ENCODE peak calls at places on chromosomes 2 and 18, in five cellular contexts. One of them, this sample, is unnamed.

GRCh38 chr2:121189011-121189410 is 96.0 kb downstream of the TFCP2L1 start:
- DNase-seq in NCI-H2081: no peak
- DNase-seq in G401: no peak
- DNase-seq in HEK293T: no peak
- DNase-seq in RPMI7951: no peak
- DNase-seq in this sample: no peak

GRCh38 chr2:227805578-227805977 is 8.1 kb upstream of the CCL20 start:
- DNase-seq in NCI-H2081: no peak
- DNase-seq in HEK293T: no peak
- DNase-seq in RPMI7951: peak; percentile 76
- DNase-seq in G401: no peak
- DNase-seq in this sample: peak; percentile 50

GRCh38 chr2:75047189-75047812 is 88.9 kb downstream of the POLE4 start:
- DNase-seq in HEK293T: no peak
- DNase-seq in G401: no peak
- DNase-seq in RPMI7951: peak; percentile 72
- DNase-seq in NCI-H2081: no peak
- DNase-seq in this sample: peak; percentile 75

GRCh38 chr2:55231546-55232083 is 478 bp downstream of the CLHC1 start:
- DNase-seq in HEK293T: peak; percentile 11
- DNase-seq in NCI-H2081: no peak
- DNase-seq in RPMI7951: peak; percentile 45
- DNase-seq in G401: no peak
- DNase-seq in this sample: no peak

GRCh38 chr2:219997341-219997851 is 370.0 kb downstream of the SLC4A3 start:
- DNase-seq in NCI-H2081: peak; percentile 7
- DNase-seq in RPMI7951: peak; percentile 54
- DNase-seq in HEK293T: peak; percentile 42
- DNase-seq in G401: no peak
- DNase-seq in this sample: no peak

GRCh38 chr2:219726916-219727315 is 99.5 kb downstream of the SLC4A3 start:
- DNase-seq in HEK293T: no peak
- DNase-seq in RPMI7951: peak; percentile 34
- DNase-seq in NCI-H2081: no peak
- DNase-seq in G401: no peak
- DNase-seq in this sample: no peak

GRCh38 chr2:152228215-152228614 is 52.7 kb upstream of the STAM2 start:
- DNase-seq in HEK293T: no peak
- DNase-seq in NCI-H2081: no peak
- DNase-seq in G401: no peak
- DNase-seq in RPMI7951: no peak
- DNase-seq in this sample: no peak

GRCh38 chr2:173251225-173251624 is 103.4 kb upstream of the CDCA7 start:
- DNase-seq in RPMI7951: no peak
- DNase-seq in G401: no peak
- DNase-seq in HEK293T: no peak
- DNase-seq in NCI-H2081: no peak
- DNase-seq in this sample: no peak

GRCh38 chr18:6058941-6059340 is 163.6 kb upstream of the TMEM200C start:
- DNase-seq in G401: no peak
- DNase-seq in RPMI7951: peak; percentile 11
- DNase-seq in HEK293T: peak; percentile 30
- DNase-seq in NCI-H2081: peak; percentile 17
- DNase-seq in this sample: peak; percentile 87

GRCh38 chr2:150681120-150681796 is 193.8 kb upstream of the RND3 start:
- DNase-seq in HEK293T: no peak
- DNase-seq in NCI-H2081: no peak
- DNase-seq in RPMI7951: peak; percentile 77
- DNase-seq in G401: no peak
- DNase-seq in this sample: peak; percentile 88

GRCh38 chr2:26710174-26710573 is 17.7 kb downstream of the KCNK3 start:
- DNase-seq in HEK293T: no peak
- DNase-seq in NCI-H2081: no peak
- DNase-seq in RPMI7951: no peak
- DNase-seq in G401: no peak
- DNase-seq in this sample: no peak

GRCh38 chr2:55116966-55117365 is 66.7 kb upstream of the RTN4 start:
- DNase-seq in G401: no peak
- DNase-seq in RPMI7951: no peak
- DNase-seq in NCI-H2081: no peak
- DNase-seq in HEK293T: no peak
- DNase-seq in this sample: no peak

GRCh38 chr2:238138331-238139102 is at the start of gene KLHL30:
- DNase-seq in RPMI7951: no peak
- DNase-seq in G401: no peak
- DNase-seq in NCI-H2081: no peak
- DNase-seq in HEK293T: no peak
- DNase-seq in this sample: no peak

GRCh38 chr2:39127973-39128372 is 7.1 kb upstream of the SOS1 start:
- DNase-seq in NCI-H2081: no peak
- DNase-seq in G401: no peak
- DNase-seq in HEK293T: no peak
- DNase-seq in RPMI7951: no peak
- DNase-seq in this sample: no peak

GRCh38 chr2:176178271-176178806 is 10.1 kb upstream of the HOXD1 start:
- DNase-seq in RPMI7951: no peak
- DNase-seq in G401: no peak
- DNase-seq in NCI-H2081: peak; percentile 84
- DNase-seq in HEK293T: no peak
- DNase-seq in this sample: no peak

GRCh38 chr2:190607014-190607597 is 41.8 kb upstream of the NAB1 start:
- DNase-seq in G401: no peak
- DNase-seq in NCI-H2081: no peak
- DNase-seq in HEK293T: no peak
- DNase-seq in RPMI7951: peak; percentile 71
- DNase-seq in this sample: peak; percentile 90

GRCh38 chr2:165469417-165469816 is at the start of gene CSRNP3:
- DNase-seq in RPMI7951: peak; percentile 2
- DNase-seq in HEK293T: peak; percentile 73
- DNase-seq in G401: peak; percentile 98
- DNase-seq in NCI-H2081: peak; percentile 98
- DNase-seq in this sample: no peak

GRCh38 chr2:892401-892800 is 58.2 kb upstream of the SNTG2 start:
- DNase-seq in HEK293T: no peak
- DNase-seq in NCI-H2081: no peak
- DNase-seq in RPMI7951: no peak
- DNase-seq in G401: no peak
- DNase-seq in this sample: no peak

GRCh38 chr2:134739879-134740301 is 21.1 kb upstream of the TMEM163 start:
- DNase-seq in NCI-H2081: no peak
- DNase-seq in RPMI7951: peak; percentile 84
- DNase-seq in HEK293T: no peak
- DNase-seq in G401: no peak
- DNase-seq in this sample: peak; percentile 86

GRCh38 chr18:68519341-68519740 is 195.6 kb downstream of the TMX3 start:
- DNase-seq in RPMI7951: no peak
- DNase-seq in HEK293T: no peak
- DNase-seq in G401: no peak
- DNase-seq in NCI-H2081: no peak
- DNase-seq in this sample: peak; percentile 13

GRCh38 chr2:233084488-233084887 is 24.3 kb downstream of the INPP5D start:
- DNase-seq in RPMI7951: peak; percentile 91
- DNase-seq in NCI-H2081: no peak
- DNase-seq in G401: no peak
- DNase-seq in HEK293T: no peak
- DNase-seq in this sample: peak; percentile 48

GRCh38 chr2:145023331-145023934 is 503.5 kb upstream of the ZEB2 start:
- DNase-seq in NCI-H2081: no peak
- DNase-seq in HEK293T: no peak
- DNase-seq in RPMI7951: no peak
- DNase-seq in G401: no peak
- DNase-seq in this sample: no peak

GRCh38 chr2:95311821-95312542 is 14.8 kb downstream of the KCNIP3 start:
- DNase-seq in RPMI7951: no peak
- DNase-seq in G401: no peak
- DNase-seq in HEK293T: no peak
- DNase-seq in NCI-H2081: no peak
- DNase-seq in this sample: no peak

GRCh38 chr18:9804517-9805104 is 81.2 kb upstream of the TXNDC2 start:
- DNase-seq in RPMI7951: no peak
- DNase-seq in G401: no peak
- DNase-seq in NCI-H2081: peak; percentile 59
- DNase-seq in HEK293T: no peak
- DNase-seq in this sample: no peak

GRCh38 chr2:233033672-233034071 is 1.2 kb downstream of the NEU2 start:
- DNase-seq in RPMI7951: peak; percentile 81
- DNase-seq in HEK293T: no peak
- DNase-seq in G401: no peak
- DNase-seq in NCI-H2081: no peak
- DNase-seq in this sample: peak; percentile 98

GRCh38 chr18:46273861-46274260 is 169.7 kb downstream of the HAUS1 start:
- DNase-seq in NCI-H2081: no peak
- DNase-seq in G401: no peak
- DNase-seq in RPMI7951: no peak
- DNase-seq in HEK293T: no peak
- DNase-seq in this sample: no peak

GRCh38 chr2:46352621-46353020 is 55.4 kb downstream of the EPAS1 start:
- DNase-seq in G401: no peak
- DNase-seq in NCI-H2081: no peak
- DNase-seq in RPMI7951: no peak
- DNase-seq in HEK293T: no peak
- DNase-seq in this sample: no peak

GRCh38 chr18:13381907-13382682 is 163.5 kb downstream of the LDLRAD4 start:
- DNase-seq in NCI-H2081: peak; percentile 18
- DNase-seq in RPMI7951: peak; percentile 69
- DNase-seq in G401: peak; percentile 82
- DNase-seq in HEK293T: no peak
- DNase-seq in this sample: no peak

GRCh38 chr2:15410884-15411283 is 150.2 kb downstream of the NBAS start:
- DNase-seq in NCI-H2081: no peak
- DNase-seq in G401: no peak
- DNase-seq in RPMI7951: no peak
- DNase-seq in HEK293T: no peak
- DNase-seq in this sample: no peak

GRCh38 chr2:112791693-112792230 is 7.5 kb upstream of the IL1A start:
- DNase-seq in HEK293T: no peak
- DNase-seq in RPMI7951: no peak
- DNase-seq in G401: no peak
- DNase-seq in NCI-H2081: no peak
- DNase-seq in this sample: no peak

GRCh38 chr2:96431319-96431718 is 73.8 kb downstream of the NEURL3 start:
- DNase-seq in NCI-H2081: no peak
- DNase-seq in HEK293T: no peak
- DNase-seq in G401: no peak
- DNase-seq in RPMI7951: no peak
- DNase-seq in this sample: no peak

GRCh38 chr2:206259615-206260426 is 14.6 kb upstream of the ZDBF2 start:
- DNase-seq in NCI-H2081: no peak
- DNase-seq in G401: no peak
- DNase-seq in HEK293T: no peak
- DNase-seq in RPMI7951: no peak
- DNase-seq in this sample: no peak

GRCh38 chr2:29774624-29775023 is 146.8 kb downstream of the ALK start:
- DNase-seq in HEK293T: no peak
- DNase-seq in G401: no peak
- DNase-seq in RPMI7951: no peak
- DNase-seq in NCI-H2081: no peak
- DNase-seq in this sample: no peak

GRCh38 chr2:127771756-127772155 is 39.2 kb downstream of the WDR33 start:
- DNase-seq in NCI-H2081: no peak
- DNase-seq in RPMI7951: peak; percentile 70
- DNase-seq in HEK293T: no peak
- DNase-seq in G401: no peak
- DNase-seq in this sample: peak; percentile 81

GRCh38 chr2:216944733-216945132 is 84.9 kb upstream of the TNP1 start:
- DNase-seq in HEK293T: no peak
- DNase-seq in RPMI7951: no peak
- DNase-seq in NCI-H2081: no peak
- DNase-seq in G401: no peak
- DNase-seq in this sample: no peak

GRCh38 chr18:69102959-69103358 is 297.7 kb upstream of the DOK6 start:
- DNase-seq in G401: no peak
- DNase-seq in HEK293T: no peak
- DNase-seq in RPMI7951: no peak
- DNase-seq in NCI-H2081: no peak
- DNase-seq in this sample: peak; percentile 11

GRCh38 chr2:46001290-46001689 is 295.9 kb upstream of the EPAS1 start:
- DNase-seq in HEK293T: no peak
- DNase-seq in RPMI7951: no peak
- DNase-seq in NCI-H2081: no peak
- DNase-seq in G401: no peak
- DNase-seq in this sample: no peak

GRCh38 chr2:96764253-96764637 is 3.5 kb downstream of the CNNM4 start:
- DNase-seq in HEK293T: no peak
- DNase-seq in NCI-H2081: no peak
- DNase-seq in G401: no peak
- DNase-seq in RPMI7951: peak; percentile 14
- DNase-seq in this sample: no peak